ENCODE peak calls at places on chromosomes 3 and 15, in four cellular contexts. T is K562, B is GM12892, X is GM12878. J is an unnamed sample.

GRCh38 chr3:144018776-144019175 is 47.2 kb downstream of the DIPK2A start:
- DNase-seq in T (no peak), B (no peak), X (no peak), J (no peak)

GRCh38 chr3:64554086-64554920 is 133.5 kb downstream of the ADAMTS9 start:
- DNase-seq in X (no peak), B (no peak), T (no peak), J (no peak)

GRCh38 chr3:73365756-73366397 is 258.9 kb downstream of the PDZRN3 start:
- DNase-seq in T (no peak), X (no peak), B (no peak), J (no peak)

GRCh38 chr3:21392521-21392920 is 358.5 kb downstream of the ZNF385D start:
- DNase-seq in T (no peak), X (no peak), B (no peak), J (no peak)

GRCh38 chr3:112990672-112991602 is at the start of gene GTPBP8:
- DNase-seq in T (peak), B (peak), X (peak), J (peak)

GRCh38 chr3:191387441-191388077 is 57.2 kb upstream of the UTS2B start:
- DNase-seq in T (no peak), B (no peak), X (no peak), J (no peak)

GRCh38 chr3:113428581-113428980 is 12.7 kb downstream of the CFAP44 start:
- DNase-seq in T (no peak), X (no peak), B (no peak), J (no peak)

GRCh38 chr15:59299919-59300617 is 72.6 kb downstream of the MYO1E start:
- DNase-seq in T (no peak), X (peak), B (peak), J (peak)

GRCh38 chr3:14328422-14328821 is 74.0 kb upstream of the SLC6A6 start:
- DNase-seq in X (no peak), T (no peak), B (no peak), J (no peak)

GRCh38 chr3:31572605-31573459 is 40.1 kb downstream of the STT3B start:
- DNase-seq in T (no peak), X (no peak), B (no peak), J (no peak)

GRCh38 chr3:69294014-69294771 is 91.7 kb downstream of the FRMD4B start:
- DNase-seq in T (no peak), B (no peak), X (no peak), J (no peak)

GRCh38 chr3:196793224-196793623 is 53.6 kb downstream of the PAK2 start:
- DNase-seq in T (no peak), B (no peak), X (no peak), J (no peak)

GRCh38 chr3:52843116-52843865 is 8.5 kb upstream of the MUSTN1 start:
- DNase-seq in B (no peak), T (no peak), X (no peak), J (no peak)

GRCh38 chr3:52843881-52844280 is 9.1 kb upstream of the MUSTN1 start:
- DNase-seq in B (no peak), X (no peak), T (no peak), J (no peak)

GRCh38 chr3:52845691-52846426 is 11.0 kb upstream of the MUSTN1 start:
- DNase-seq in X (no peak), T (peak), B (peak), J (no peak)

GRCh38 chr3:52845157-52845556 is 10.3 kb upstream of the MUSTN1 start:
- DNase-seq in T (no peak), B (no peak), X (no peak), J (no peak)

GRCh38 chr3:52844290-52844985 is 9.6 kb upstream of the MUSTN1 start:
- DNase-seq in X (no peak), B (no peak), T (no peak), J (no peak)
- TF ChIP-seq POLR2AphosphoS5 in X (no peak), B (no peak), T (no peak), J (no peak)

GRCh38 chr3:160735801-160736200 is 20.2 kb upstream of the PPM1L start:
- DNase-seq in X (no peak), B (no peak), T (no peak), J (no peak)

GRCh38 chr3:160739079-160739478 is 17.0 kb upstream of the PPM1L start:
- DNase-seq in B (no peak), X (no peak), T (no peak), J (no peak)
- TF ChIP-seq TAF1 in B (no peak), X (no peak), T (no peak), J (no peak)

GRCh38 chr3:148643389-148643840 is 54.3 kb upstream of the AGTR1 start:
- DNase-seq in T (no peak), X (no peak), B (no peak), J (no peak)

GRCh38 chr3:148642214-148642613 is 55.5 kb upstream of the AGTR1 start:
- DNase-seq in B (no peak), T (no peak), X (no peak), J (no peak)

GRCh38 chr3:148642616-148643015 is 55.1 kb upstream of the AGTR1 start:
- DNase-seq in X (no peak), B (no peak), T (no peak), J (no peak)

GRCh38 chr3:148646126-148646660 is 51.5 kb upstream of the AGTR1 start:
- DNase-seq in X (no peak), T (no peak), B (no peak), J (no peak)

GRCh38 chr3:148641712-148642111 is 56.0 kb upstream of the AGTR1 start:
- DNase-seq in B (no peak), X (no peak), T (no peak), J (no peak)
- TF ChIP-seq POLR2AphosphoS5 in B (no peak), X (no peak), T (no peak), J (no peak)

GRCh38 chr3:55668359-55668758 is 181.3 kb upstream of the WNT5A start:
- DNase-seq in B (no peak), X (no peak), T (no peak), J (no peak)
- TF ChIP-seq TAF1 in B (no peak), X (no peak), T (no peak), J (no peak)

GRCh38 chr3:142984255-142984654 is 17.1 kb upstream of the U2SURP start:
- DNase-seq in X (no peak), T (no peak), B (no peak), J (no peak)
- TF ChIP-seq POLR2AphosphoS5 in X (no peak), T (no peak), B (no peak), J (no peak)

DNA sequence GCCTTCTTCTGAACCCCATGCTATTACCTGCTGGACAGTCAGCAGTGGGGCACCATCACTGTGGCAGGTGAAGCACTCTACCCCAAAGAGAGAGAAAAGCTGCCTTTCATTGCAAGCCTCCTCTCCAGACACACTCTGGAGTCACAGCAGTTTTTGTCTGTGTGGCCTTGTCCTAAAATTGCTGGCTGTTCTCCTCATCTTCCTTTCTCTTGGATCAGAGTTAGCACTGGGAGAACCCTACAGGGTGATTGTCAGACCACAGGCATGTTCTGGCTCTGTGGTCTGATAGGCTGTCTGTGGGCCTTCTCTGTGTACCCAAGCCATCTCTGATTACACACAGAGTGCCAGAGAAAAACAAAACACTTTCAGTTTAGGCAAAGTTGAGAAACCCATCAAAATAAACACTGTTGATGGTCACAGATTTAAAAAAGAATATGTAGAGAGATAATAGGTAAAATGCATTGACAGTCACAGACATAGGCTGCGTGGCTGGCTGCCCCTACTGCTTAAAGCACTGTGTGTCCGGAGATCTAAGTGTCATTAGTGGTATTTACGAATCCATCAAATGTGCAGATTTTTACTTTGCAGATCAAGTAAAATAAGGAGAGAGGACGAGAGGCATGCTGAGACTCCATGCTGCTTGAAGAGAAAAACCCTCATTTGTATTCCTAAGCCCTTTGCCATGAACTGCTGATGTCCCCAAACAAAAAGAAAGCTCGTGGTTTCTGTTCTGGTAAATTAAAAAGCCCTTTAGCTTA is 689.9 kb downstream of the TUSC7 start:
- DNase-seq in X (no peak), T (no peak), B (no peak), J (no peak)
- TF ChIP-seq TAF1 in X (no peak), T (no peak), B (no peak), J (no peak)

DNA sequence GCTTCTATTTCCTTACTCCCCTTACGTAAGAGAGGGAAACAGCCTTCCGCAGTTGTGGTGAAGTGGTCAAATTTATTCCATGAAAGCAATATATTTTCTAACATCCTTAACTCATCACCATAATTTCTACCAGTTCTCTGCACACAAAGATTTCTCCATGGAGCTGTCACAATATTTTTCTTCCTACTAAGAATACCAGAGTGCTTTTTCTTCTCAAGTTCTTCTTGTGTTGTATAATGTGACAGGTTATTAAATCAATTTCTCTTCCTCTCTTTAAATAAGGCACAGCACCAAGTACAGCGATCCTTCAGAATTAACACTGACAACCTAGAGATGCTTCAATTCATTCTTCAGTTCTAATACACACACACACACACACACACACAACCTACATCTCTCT is 153.0 kb downstream of the CPNE4 start:
- DNase-seq in X (no peak), T (no peak), B (no peak), J (no peak)
- TF ChIP-seq POLR2AphosphoS5 in X (no peak), T (no peak), B (no peak), J (no peak)

GRCh38 chr15:71202712-71203111 is 87.4 kb downstream of the THSD4 start:
- DNase-seq in B (no peak), T (no peak), X (no peak), J (no peak)

GRCh38 chr15:71199384-71200351 is 84.4 kb downstream of the THSD4 start:
- DNase-seq in T (no peak), X (no peak), B (no peak), J (no peak)

GRCh38 chr15:71207141-71207540 is 91.9 kb downstream of the THSD4 start:
- DNase-seq in T (no peak), B (no peak), X (no peak), J (no peak)

GRCh38 chr15:71201471-71201870 is 86.2 kb downstream of the THSD4 start:
- DNase-seq in T (no peak), X (no peak), B (no peak), J (no peak)

DNA sequence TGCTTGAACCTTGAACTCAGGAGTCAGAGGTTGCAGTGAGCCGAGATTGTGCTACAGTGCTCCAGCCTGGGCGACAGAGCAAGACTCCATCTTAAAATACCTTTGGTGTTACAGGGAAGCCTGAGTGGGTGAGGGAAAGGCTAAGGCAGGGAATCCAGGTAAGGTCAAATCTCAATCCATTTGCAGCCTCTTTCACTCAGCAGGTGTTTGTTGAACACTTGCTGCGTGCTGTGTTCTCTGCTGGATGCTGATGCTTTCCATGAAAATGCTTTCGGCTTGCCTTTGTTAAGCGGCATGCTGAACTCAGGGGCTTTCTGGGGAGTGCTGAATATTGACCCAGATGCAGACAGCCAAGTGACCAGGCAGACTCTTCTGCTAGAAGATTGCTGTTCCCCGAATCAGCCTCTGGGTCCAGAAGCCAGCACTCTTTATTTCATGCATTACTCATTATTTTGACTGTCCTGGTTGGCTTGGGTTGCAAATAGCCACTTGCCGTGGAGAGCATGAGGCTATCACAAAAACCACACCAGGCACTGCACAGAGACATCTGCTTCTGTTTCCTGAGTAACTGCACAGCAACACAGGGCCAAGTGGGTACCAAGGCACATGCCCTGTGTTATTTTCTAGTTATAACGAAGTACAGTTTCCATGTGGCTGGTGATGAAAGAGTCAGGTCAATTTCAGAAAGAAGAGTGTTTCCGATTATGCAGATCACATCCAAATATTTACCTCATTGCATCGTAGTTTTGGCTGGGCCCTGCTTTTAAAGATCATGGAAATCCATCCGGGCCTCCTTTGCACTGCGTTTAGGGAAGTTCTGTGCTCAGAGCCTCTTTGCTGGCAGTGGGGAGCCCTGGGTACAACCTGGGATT is 88.5 kb downstream of the THSD4 start:
- DNase-seq in B (no peak), T (no peak), X (no peak), J (no peak)
- TF ChIP-seq TAF1 in B (no peak), T (no peak), X (no peak), J (no peak)

GRCh38 chr3:8646313-8646938 is 1.8 kb upstream of the SSUH2 start:
- DNase-seq in B (no peak), X (no peak), T (no peak), J (no peak)
- TF ChIP-seq POLR2AphosphoS5 in B (no peak), X (no peak), T (no peak), J (no peak)

J was measured in GM12891.